ENCODE peak calls at places on chromosomes 13 and 19, in five cellular contexts. Z, S, A, M and P are unnamed samples.

GRCh38 chr19:47112166-47112663 is 1.4 kb downstream of the ZC3H4 start:
- DNase-seq in Z (peak), S (no peak), A (peak), M (peak), P (peak)

GRCh38 chr13:36154567-36155231 is 23.5 kb upstream of the DCLK1 start:
- DNase-seq in Z (no peak), S (no peak), A (no peak), M (peak), P (no peak)

GRCh38 chr13:19958119-19959111 is at the start of gene ZMYM2:
- DNase-seq in Z (peak), S (peak), A (peak), M (peak), P (peak)

GRCh38 chr13:48486362-48486761 is 46.5 kb downstream of the RCBTB2 start:
- DNase-seq in Z (no peak), S (no peak), A (no peak), M (no peak), P (no peak)

GRCh38 chr13:43448605-43449004 is 338.2 kb downstream of the ENOX1 start:
- DNase-seq in Z (no peak), S (no peak), A (no peak), M (no peak), P (no peak)

GRCh38 chr13:84481958-84482357 is 599.7 kb upstream of the SLITRK1 start:
- DNase-seq in Z (no peak), S (no peak), A (no peak), M (no peak), P (no peak)

GRCh38 chr13:90068658-90069057 is 1278.8 kb upstream of the MIR17HG start:
- DNase-seq in Z (no peak), S (no peak), A (no peak), M (no peak), P (no peak)

GRCh38 chr13:100300213-100300612 is 211.3 kb downstream of the PCCA start:
- DNase-seq in Z (no peak), S (no peak), A (no peak), M (no peak), P (no peak)

GRCh38 chr19:11021760-11022144 is 60.9 kb downstream of the SMARCA4 start:
- DNase-seq in Z (no peak), S (no peak), A (no peak), M (no peak), P (no peak)

GRCh38 chr19:8334458-8335342 is 8.4 kb downstream of the KANK3 start:
- DNase-seq in Z (no peak), S (no peak), A (no peak), M (peak), P (no peak)

GRCh38 chr13:21511841-21512240 is 52.7 kb upstream of the ZDHHC20 start:
- DNase-seq in Z (no peak), S (no peak), A (no peak), M (no peak), P (no peak)

GRCh38 chr19:39299404-39299803 is 3.2 kb downstream of the IFNL1 start:
- DNase-seq in Z (no peak), S (no peak), A (no peak), M (no peak), P (no peak)

GRCh38 chr13:46908511-46908910 is 11.7 kb upstream of the HTR2A start:
- DNase-seq in Z (no peak), S (no peak), A (no peak), M (no peak), P (no peak)

GRCh38 chr13:70747305-70747704 is 639.1 kb upstream of the KLHL1 start:
- DNase-seq in Z (no peak), S (no peak), A (no peak), M (no peak), P (no peak)

GRCh38 chr13:55534306-55534705 is 1606.4 kb upstream of the PRR20A start:
- DNase-seq in Z (no peak), S (no peak), A (no peak), M (no peak), P (no peak)

GRCh38 chr13:40116008-40116407 is 460.5 kb downstream of the COG6 start:
- DNase-seq in Z (no peak), S (no peak), A (no peak), M (no peak), P (peak)

GRCh38 chr13:85497652-85498051 is 301.6 kb downstream of the SLITRK6 start:
- DNase-seq in Z (no peak), S (no peak), A (no peak), M (no peak), P (no peak)

GRCh38 chr13:43127103-43127817 is 103.9 kb downstream of the DNAJC15 start:
- DNase-seq in Z (no peak), S (no peak), A (no peak), M (no peak), P (no peak)

GRCh38 chr19:662207-662961 is 630 bp downstream of the RNF126 start:
- DNase-seq in Z (peak), S (no peak), A (no peak), M (no peak), P (no peak)

GRCh38 chr13:101144808-101145419 is 271.4 kb downstream of the NALCN start:
- DNase-seq in Z (no peak), S (no peak), A (no peak), M (no peak), P (no peak)

GRCh38 chr13:95337597-95337996 is 36.3 kb upstream of the ABCC4 start:
- DNase-seq in Z (no peak), S (no peak), A (no peak), M (no peak), P (no peak)

GRCh38 chr13:37386276-37386675 is 212.3 kb downstream of the POSTN start:
- DNase-seq in Z (no peak), S (no peak), A (no peak), M (no peak), P (no peak)

GRCh38 chr19:13573268-13573667 is 67.0 kb upstream of the CACNA1A start:
- DNase-seq in Z (no peak), S (no peak), A (no peak), M (no peak), P (no peak)

GRCh38 chr19:33552928-33553279 is 31.3 kb upstream of the PEPD start:
- DNase-seq in Z (no peak), S (no peak), A (peak), M (no peak), P (no peak)

GRCh38 chr13:111962431-111962891 is 104.5 kb upstream of the SOX1 start:
- DNase-seq in Z (no peak), S (no peak), A (no peak), M (no peak), P (no peak)

GRCh38 chr19:58559275-58560006 is 1.0 kb upstream of the UBE2M start:
- DNase-seq in Z (no peak), S (peak), A (peak), M (peak), P (peak)

GRCh38 chr13:27379694-27380596 is 44.5 kb upstream of the GTF3A start:
- DNase-seq in Z (peak), S (no peak), A (peak), M (peak), P (no peak)

GRCh38 chr19:8126511-8126910 is 22.9 kb downstream of the FBN3 start:
- DNase-seq in Z (no peak), S (no peak), A (no peak), M (no peak), P (no peak)

GRCh38 chr13:108924154-108924940 is 294.9 kb downstream of the MYO16 start:
- DNase-seq in Z (no peak), S (no peak), A (no peak), M (no peak), P (no peak)

GRCh38 chr13:35165205-35165604 is 223.1 kb downstream of the NBEA start:
- DNase-seq in Z (no peak), S (no peak), A (no peak), M (no peak), P (no peak)

GRCh38 chr13:32850311-32851052 is 165.7 kb upstream of the KL start:
- DNase-seq in Z (no peak), S (no peak), A (no peak), M (no peak), P (no peak)

GRCh38 chr13:32849369-32849768 is 166.9 kb upstream of the KL start:
- DNase-seq in Z (no peak), S (no peak), A (no peak), M (no peak), P (no peak)

GRCh38 chr13:32851083-32852064 is 164.8 kb upstream of the KL start:
- DNase-seq in Z (no peak), S (no peak), A (no peak), M (no peak), P (no peak)

GRCh38 chr13:32857077-32857476 is 159.1 kb upstream of the KL start:
- DNase-seq in Z (no peak), S (no peak), A (no peak), M (no peak), P (no peak)

GRCh38 chr13:32852568-32852967 is 163.7 kb upstream of the KL start:
- DNase-seq in Z (no peak), S (no peak), A (no peak), M (no peak), P (no peak)
- H3K27ac ChIP-seq in Z (no peak), S (no peak), A (no peak), M (no peak), P (peak)

GRCh38 chr13:107865643-107866006 is 349.7 kb downstream of the LIG4 start:
- DNase-seq in Z (no peak), S (no peak), A (no peak), M (no peak), P (no peak)
- H3K27ac ChIP-seq in Z (no peak), S (no peak), A (no peak), M (no peak), P (no peak)

DNA sequence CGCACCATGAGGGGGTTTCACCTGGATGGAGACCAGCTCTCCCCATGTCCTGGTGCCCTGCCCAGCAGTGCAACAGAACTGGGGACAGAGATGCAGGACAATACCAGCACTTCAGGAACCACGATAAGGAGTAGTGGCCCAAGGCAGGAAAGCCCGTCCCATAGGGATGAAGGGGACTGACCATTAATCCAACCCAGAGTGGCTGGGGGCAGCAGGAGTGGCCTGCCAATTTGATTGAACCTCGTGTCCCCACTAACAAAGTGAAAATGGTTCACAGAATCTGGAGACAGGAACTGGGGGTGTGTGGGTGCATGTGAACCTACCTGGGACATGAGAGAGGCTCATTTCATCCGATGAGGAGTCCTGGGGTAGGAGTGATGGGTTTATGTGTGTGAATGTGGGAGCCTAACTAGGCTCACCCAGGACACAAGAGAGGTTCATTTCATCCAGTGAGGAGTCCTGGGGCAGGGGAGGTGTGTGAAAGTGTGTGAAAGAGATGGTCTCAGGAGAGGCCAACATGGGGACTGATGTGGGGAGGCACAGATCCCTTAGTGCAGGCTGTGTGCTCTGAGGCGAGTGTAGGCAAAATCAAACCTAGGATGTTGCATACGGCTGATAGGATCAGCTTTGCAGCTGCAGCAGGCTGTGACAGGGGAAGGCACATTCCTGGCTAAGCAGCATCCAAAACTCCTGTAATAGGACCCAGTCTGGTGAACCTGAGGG is 98.2 kb downstream of the ZNF429 start:
- DNase-seq in Z (no peak), S (no peak), A (no peak), M (no peak), P (no peak)
- H3K27ac ChIP-seq in Z (peak), S (peak), A (no peak), M (peak), P (peak)

GRCh38 chr13:113974304-113975281 is 717 bp upstream of the C13orf46 start:
- DNase-seq in Z (no peak), S (peak), A (peak), M (peak), P (no peak)
- H3K27ac ChIP-seq in Z (no peak), S (no peak), A (no peak), M (no peak), P (no peak)

DNA sequence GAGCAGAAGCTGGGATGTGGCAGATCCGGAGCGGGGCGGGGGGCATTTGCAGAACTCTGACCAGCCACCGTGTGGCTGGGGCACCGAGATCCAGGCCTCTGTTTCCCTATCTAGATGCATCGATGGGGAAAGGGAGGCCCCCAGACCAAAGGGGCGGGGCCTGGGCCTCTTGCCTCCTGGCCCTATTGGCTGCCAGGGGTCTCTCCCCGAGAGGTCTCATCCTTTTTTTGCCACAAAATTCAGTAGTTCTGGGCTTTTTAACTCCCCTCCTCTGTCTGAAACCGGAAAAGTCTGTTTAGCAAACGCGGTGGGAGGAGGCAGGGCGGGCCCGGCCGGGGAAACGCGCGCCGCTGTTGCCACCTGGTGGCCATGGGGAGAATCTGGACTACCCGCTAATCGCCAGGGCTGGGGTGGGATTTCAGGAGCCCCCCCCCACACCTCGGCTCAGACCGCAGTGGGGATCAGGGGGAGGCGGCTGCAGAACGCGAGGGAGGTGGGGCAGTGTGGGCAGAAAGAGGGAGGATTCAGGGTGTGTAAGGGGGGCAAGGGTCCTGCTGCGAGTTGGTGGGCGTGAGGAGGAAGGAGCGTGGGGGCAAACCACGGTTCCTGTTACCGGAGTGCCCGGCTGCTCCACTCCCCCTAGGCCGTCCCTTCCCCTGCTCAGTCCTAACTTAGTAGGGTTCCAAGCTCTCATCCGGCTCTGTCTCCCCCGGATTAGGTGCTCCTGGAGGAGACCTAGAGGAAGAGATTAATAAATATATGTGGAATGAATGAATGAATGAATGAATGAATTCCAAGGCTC is 28.3 kb downstream of the IL12RB1 start:
- DNase-seq in Z (peak), S (peak), A (peak), M (peak), P (peak)
- H3K27ac ChIP-seq in Z (peak), S (peak), A (peak), M (peak), P (peak)